ENCODE peak calls at places on chromosomes 2 and 18, in five cellular contexts. One of them, this sample, is unnamed.

GRCh38 chr2:188957646-188958045 is 16.5 kb upstream of the COL3A1 start:
- DNase-seq in astrocyte of the spinal cord: no peak
- DNase-seq in RKO: no peak
- DNase-seq in NCI-H1417: no peak
- DNase-seq in activated CD8-positive, alpha-beta memory T cell treated with anti-CD3 and anti-CD28 coated beads for 24 hours: no peak
- DNase-seq in this sample: no peak

GRCh38 chr2:195660265-195660890 is 3.4 kb downstream of the SLC39A10 start:
- DNase-seq in astrocyte of the spinal cord: peak; percentile 87
- DNase-seq in RKO: peak; percentile 69
- DNase-seq in NCI-H1417: peak; percentile 51
- DNase-seq in activated CD8-positive, alpha-beta memory T cell treated with anti-CD3 and anti-CD28 coated beads for 24 hours: peak; percentile 81
- DNase-seq in this sample: peak; percentile 60

GRCh38 chr2:85266424-85267041 is 61.3 kb downstream of the TGOLN2 start:
- DNase-seq in astrocyte of the spinal cord: peak; percentile 38
- DNase-seq in RKO: peak; percentile 50
- DNase-seq in NCI-H1417: peak; percentile 58
- DNase-seq in activated CD8-positive, alpha-beta memory T cell treated with anti-CD3 and anti-CD28 coated beads for 24 hours: peak; percentile 84
- DNase-seq in this sample: no peak

GRCh38 chr2:239465017-239466001 is 64.5 kb upstream of the HDAC4 start:
- DNase-seq in astrocyte of the spinal cord: peak; percentile 8
- DNase-seq in RKO: peak; percentile 24
- DNase-seq in NCI-H1417: peak; percentile 16
- DNase-seq in activated CD8-positive, alpha-beta memory T cell treated with anti-CD3 and anti-CD28 coated beads for 24 hours: no peak
- DNase-seq in this sample: no peak

GRCh38 chr2:45278345-45279078 is 269.3 kb upstream of the SIX2 start:
- DNase-seq in astrocyte of the spinal cord: peak; percentile 24
- DNase-seq in RKO: no peak
- DNase-seq in NCI-H1417: no peak
- DNase-seq in activated CD8-positive, alpha-beta memory T cell treated with anti-CD3 and anti-CD28 coated beads for 24 hours: no peak
- DNase-seq in this sample: no peak

GRCh38 chr2:29477186-29477585 is 362.0 kb downstream of the CLIP4 start:
- DNase-seq in astrocyte of the spinal cord: no peak
- DNase-seq in RKO: no peak
- DNase-seq in NCI-H1417: no peak
- DNase-seq in activated CD8-positive, alpha-beta memory T cell treated with anti-CD3 and anti-CD28 coated beads for 24 hours: no peak
- DNase-seq in this sample: no peak

GRCh38 chr2:18987592-18988073 is 370.8 kb downstream of the OSR1 start:
- DNase-seq in astrocyte of the spinal cord: peak; percentile 98
- DNase-seq in RKO: peak; percentile 77
- DNase-seq in NCI-H1417: peak; percentile 14
- DNase-seq in activated CD8-positive, alpha-beta memory T cell treated with anti-CD3 and anti-CD28 coated beads for 24 hours: no peak
- DNase-seq in this sample: no peak

GRCh38 chr2:177816740-177817139 is 255.8 kb downstream of the PDE11A start:
- DNase-seq in astrocyte of the spinal cord: no peak
- DNase-seq in RKO: no peak
- DNase-seq in NCI-H1417: no peak
- DNase-seq in activated CD8-positive, alpha-beta memory T cell treated with anti-CD3 and anti-CD28 coated beads for 24 hours: no peak
- DNase-seq in this sample: no peak

GRCh38 chr2:39620067-39620466 is 45.6 kb upstream of the TMEM178A start:
- DNase-seq in astrocyte of the spinal cord: peak; percentile 87
- DNase-seq in RKO: peak; percentile 39
- DNase-seq in NCI-H1417: no peak
- DNase-seq in activated CD8-positive, alpha-beta memory T cell treated with anti-CD3 and anti-CD28 coated beads for 24 hours: no peak
- DNase-seq in this sample: no peak

GRCh38 chr2:150097891-150098595 is 389.4 kb downstream of the RND3 start:
- DNase-seq in astrocyte of the spinal cord: no peak
- DNase-seq in RKO: peak; percentile 16
- DNase-seq in NCI-H1417: no peak
- DNase-seq in activated CD8-positive, alpha-beta memory T cell treated with anti-CD3 and anti-CD28 coated beads for 24 hours: no peak
- DNase-seq in this sample: no peak

GRCh38 chr18:70376914-70377258 is 88.0 kb downstream of the SOCS6 start:
- DNase-seq in astrocyte of the spinal cord: no peak
- DNase-seq in RKO: no peak
- DNase-seq in NCI-H1417: no peak
- DNase-seq in activated CD8-positive, alpha-beta memory T cell treated with anti-CD3 and anti-CD28 coated beads for 24 hours: no peak
- DNase-seq in this sample: peak; percentile 83

GRCh38 chr2:69309336-69310048 is 77.5 kb downstream of the GFPT1 start:
- DNase-seq in astrocyte of the spinal cord: peak; percentile 66
- DNase-seq in RKO: no peak
- DNase-seq in NCI-H1417: peak; percentile 26
- DNase-seq in activated CD8-positive, alpha-beta memory T cell treated with anti-CD3 and anti-CD28 coated beads for 24 hours: no peak
- DNase-seq in this sample: peak; percentile 71